ENCODE peak calls at places on chromosomes 6 and 20, in five cellular contexts. I, A, P, R and B are unnamed samples.

GRCh38 chr20:1840865-1841553 is 54.2 kb upstream of the SIRPA start:
- DNase-seq in P (no peak), R (no peak), I (no peak), A (no peak), B (no peak)

GRCh38 chr20:11544029-11544678 is 373.5 kb upstream of the BTBD3 start:
- DNase-seq in P (peak; percentile 13), R (peak; percentile 76), I (peak; percentile 84), A (peak; percentile 14), B (peak; percentile 48)

GRCh38 chr20:7237251-7237650 is 469.8 kb downstream of the BMP2 start:
- DNase-seq in P (no peak), I (no peak), R (no peak), A (no peak), B (no peak)

GRCh38 chr6:41373367-41373918 is 38.0 kb downstream of the NCR2 start:
- DNase-seq in P (no peak), A (no peak), I (no peak), R (no peak), B (no peak)

GRCh38 chr20:46122516-46123481 is 4.7 kb downstream of the CD40 start:
- DNase-seq in I (no peak), P (no peak), A (no peak), R (no peak), B (no peak)

GRCh38 chr6:135323202-135323668 is 142.1 kb downstream of the MYB start:
- DNase-seq in P (peak; percentile 74), A (no peak), R (peak; percentile 86), I (no peak), B (no peak)

GRCh38 chr6:162379762-162380409 is 347.7 kb downstream of the PRKN start:
- DNase-seq in A (no peak), R (no peak), I (no peak), P (no peak), B (no peak)

GRCh38 chr20:55439057-55439456 is 566.3 kb downstream of the CBLN4 start:
- DNase-seq in A (no peak), I (no peak), P (no peak), R (no peak), B (no peak)

GRCh38 chr6:71222676-71223075 is 65.9 kb upstream of the OGFRL1 start:
- DNase-seq in R (no peak), P (no peak), I (no peak), A (no peak), B (no peak)

GRCh38 chr6:158645064-158646022 is 800 bp upstream of the DYNLT1 start:
- DNase-seq in A (no peak), P (no peak), R (no peak), I (no peak), B (no peak)

GRCh38 chr6:52990342-52990741 is 4.7 kb downstream of the GSTA4 start:
- DNase-seq in R (no peak), P (no peak), A (peak; percentile 27), I (no peak), B (no peak)

GRCh38 chr20:13816757-13817156 is 31.9 kb downstream of the NDUFAF5 start:
- DNase-seq in R (no peak), P (no peak), I (no peak), A (no peak), B (no peak)

GRCh38 chr20:47353697-47354387 is 2.7 kb downstream of the ZMYND8 start:
- DNase-seq in A (no peak), P (no peak), I (no peak), R (peak; percentile 61), B (no peak)

GRCh38 chr6:74549746-74550145 is 656.1 kb downstream of the COL12A1 start:
- DNase-seq in I (no peak), R (no peak), P (no peak), A (no peak), B (no peak)

GRCh38 chr6:149501201-149501600 is 16.4 kb upstream of the ZC3H12D start:
- DNase-seq in I (no peak), P (no peak), A (no peak), R (no peak), B (no peak)

GRCh38 chr20:54153041-54153327 is 20.8 kb downstream of the CYP24A1 start:
- DNase-seq in R (no peak), I (no peak), A (no peak), P (no peak), B (no peak)

DNA sequence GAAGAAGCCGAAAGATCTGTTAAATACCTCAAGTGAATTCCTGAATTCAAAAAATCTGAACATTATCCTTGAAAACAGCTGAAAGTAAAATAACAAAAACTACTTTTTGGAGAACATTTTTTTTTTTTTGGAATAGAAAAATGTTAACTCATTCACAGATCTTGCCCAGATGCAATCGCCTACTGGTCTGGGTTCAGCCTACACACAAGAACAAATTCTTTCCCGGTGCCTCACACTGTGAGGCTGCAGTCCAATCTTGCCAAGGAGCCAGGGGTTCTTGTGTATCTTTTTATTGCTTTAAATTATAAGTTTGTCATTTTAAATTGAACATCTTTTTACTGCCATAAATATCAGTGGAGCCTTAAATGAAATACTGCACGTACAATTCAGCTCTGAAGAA is 41.2 kb upstream of the TMEM200A start:
- DNase-seq in I (no peak), A (no peak), R (no peak), P (no peak), B (no peak)
- H3K4me3 ChIP-seq in I (no peak overlapping the region), A (no peak overlapping the region), R (no peak overlapping the region), P (no peak overlapping the region), B (no peak overlapping the region)

GRCh38 chr20:51985013-51985415 is 182.7 kb upstream of the SALL4 start:
- DNase-seq in I (peak; percentile 82), R (no peak), A (no peak), P (no peak), B (peak; percentile 92)
- TF ChIP-seq CTCF in I (no peak), R (no peak), A (no peak), P (no peak), B (no peak)

DNA sequence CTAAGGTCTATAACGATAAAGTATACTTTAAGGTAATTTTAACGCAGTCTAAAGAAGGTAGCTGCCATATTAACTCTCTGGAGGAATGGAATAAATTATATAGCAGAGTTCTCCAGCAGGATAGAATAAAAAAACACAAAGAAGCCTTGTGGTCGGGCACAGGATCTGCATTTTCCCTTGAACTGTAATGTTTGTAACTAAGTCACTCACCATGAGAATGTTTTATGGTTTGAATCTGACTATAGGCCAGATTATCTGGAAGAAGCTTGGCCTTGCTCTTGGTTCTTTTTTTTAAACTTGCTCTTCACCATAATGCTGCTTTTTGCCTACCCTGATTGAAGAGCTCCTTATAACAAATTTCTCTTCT is 238.8 kb upstream of the NOX3 start:
- DNase-seq in P (no peak), I (no peak), R (no peak), A (no peak), B (no peak)
- H3K4me3 ChIP-seq in P (no peak overlapping the region), I (no peak overlapping the region), R (no peak overlapping the region), A (no peak overlapping the region), B (no peak overlapping the region)

DNA sequence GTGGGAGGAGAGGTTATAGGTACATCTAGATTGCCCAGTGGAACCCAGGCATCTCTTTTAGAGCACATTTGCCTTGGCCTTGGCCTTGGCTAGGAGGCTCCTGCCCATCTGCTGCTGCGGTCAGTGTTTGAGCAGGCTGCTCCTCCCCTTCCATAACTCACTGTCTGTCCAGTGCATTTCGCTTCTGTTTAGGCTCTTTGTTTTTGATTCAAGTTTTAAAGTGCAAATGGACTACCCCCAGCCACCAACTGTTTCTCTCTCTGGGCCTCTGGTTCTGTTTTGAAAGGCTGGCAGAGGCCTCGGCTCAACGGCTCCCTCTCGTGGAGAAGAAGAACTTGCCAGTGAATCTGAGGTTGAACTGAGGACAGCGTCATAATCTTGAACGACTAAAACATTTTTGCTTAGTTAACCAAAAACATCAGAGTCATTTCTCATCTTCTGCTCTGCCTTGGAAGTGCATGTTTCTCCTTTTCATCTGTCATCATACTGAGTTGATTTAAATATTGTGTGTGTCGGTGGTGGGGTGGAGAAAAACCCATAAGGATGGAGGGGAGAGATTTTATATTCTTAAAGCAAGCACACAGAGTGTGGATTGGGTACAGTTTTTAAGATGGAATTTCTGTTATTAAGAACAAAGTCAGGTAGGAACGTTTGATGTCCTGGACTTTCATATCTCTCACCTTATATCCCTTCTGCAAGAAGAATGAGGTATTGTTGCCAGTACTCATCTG is 171.4 kb downstream of the DTNBP1 start:
- DNase-seq in P (peak; percentile 10), A (peak; percentile 75), R (peak; percentile 70), I (peak; percentile 51), B (no peak)
- TF ChIP-seq CTCF in P (peak; percentile 93), A (peak; percentile 92), R (peak; percentile 91), I (peak; percentile 70), B (peak; percentile 98)

GRCh38 chr6:34554593-34555322 is 1.4 kb downstream of the SPDEF start:
- DNase-seq in P (no peak), I (no peak), R (no peak), A (no peak), B (no peak)

GRCh38 chr6:34557228-34557627 is 1.1 kb upstream of the SPDEF start:
- DNase-seq in R (no peak), I (no peak), P (no peak), A (no peak), B (no peak)

GRCh38 chr6:34556493-34556892 is 364 bp upstream of the SPDEF start:
- DNase-seq in P (no peak), I (no peak), A (no peak), R (no peak), B (no peak)

GRCh38 chr6:34555328-34555727 is 801 bp downstream of the SPDEF start:
- DNase-seq in I (no peak), A (no peak), R (no peak), P (no peak), B (no peak)

DNA sequence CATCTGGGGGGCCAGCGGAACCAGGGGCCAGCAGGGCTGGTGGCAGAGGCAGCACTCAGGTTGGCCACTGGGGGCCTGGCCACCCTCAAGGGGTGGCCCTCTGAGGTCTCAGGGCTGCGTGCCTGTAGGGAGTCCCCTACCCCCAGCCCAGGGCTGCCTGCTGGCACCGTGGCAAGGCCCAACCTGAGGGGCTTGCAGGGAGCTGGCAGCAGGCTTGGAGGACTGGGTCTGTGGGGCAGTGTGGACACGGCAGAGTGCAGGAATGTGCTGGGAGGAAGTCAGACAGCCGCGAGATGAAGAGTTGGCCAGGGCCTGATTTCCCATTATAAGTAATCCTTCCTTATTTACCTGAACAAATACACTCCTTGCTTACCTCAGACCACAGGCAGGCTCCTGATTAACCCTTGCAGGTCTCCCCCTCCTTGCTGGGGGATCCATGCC is at the start of gene SPDEF:
- DNase-seq in R (no peak), P (no peak), A (peak; percentile 34), I (peak; percentile 45), B (no peak)
- H3K4me3 ChIP-seq in R (no peak within 1 kb of the TSS), P (no peak within 1 kb of the TSS), A (peak within 1 kb of the TSS; percentile 39), I (peak within 1 kb of the TSS; percentile 24), B (no peak within 1 kb of the TSS)

GRCh38 chr6:4421837-4422236 is 286.5 kb upstream of the ECI2 start:
- DNase-seq in I (no peak), R (no peak), A (no peak), P (no peak), B (no peak)

GRCh38 chr6:4415549-4415948 is 280.2 kb upstream of the ECI2 start:
- DNase-seq in I (no peak), R (no peak), A (no peak), P (no peak), B (no peak)

DNA sequence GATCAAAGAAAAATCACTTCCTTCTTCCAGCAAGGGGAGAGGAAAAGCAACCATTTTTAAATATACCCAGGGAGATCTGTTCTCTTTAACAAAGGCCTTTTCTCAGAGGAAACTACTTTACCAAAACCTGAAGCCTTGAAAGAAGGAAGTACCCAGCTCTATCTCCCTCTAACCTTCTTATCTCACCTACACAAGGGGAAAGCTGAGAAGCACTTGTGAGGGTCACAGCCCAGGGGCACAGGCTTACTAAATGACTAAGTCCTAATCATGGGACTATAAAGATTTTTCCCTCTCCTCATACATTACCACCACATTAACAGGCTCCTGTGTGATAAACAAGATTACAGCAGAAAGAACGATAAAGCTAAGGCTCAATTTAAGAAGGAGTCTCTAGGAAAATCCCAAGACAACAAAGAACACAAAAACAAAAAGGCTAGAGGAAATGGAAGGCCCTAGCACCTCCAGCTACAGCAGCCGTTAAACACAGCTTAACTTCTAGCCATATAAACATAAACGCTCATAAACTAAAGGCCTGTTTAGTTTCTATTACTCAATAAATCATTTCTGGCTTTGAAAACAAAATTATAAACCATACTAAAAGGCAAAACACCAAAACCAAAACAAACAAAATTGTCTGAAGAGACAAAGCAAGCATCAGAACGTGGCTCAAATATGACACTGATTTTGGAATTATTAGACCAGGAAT is 284.9 kb upstream of the ECI2 start:
- DNase-seq in I (no peak), A (no peak), P (no peak), R (no peak), B (no peak)
- TF ChIP-seq CTCF in I (no peak), A (no peak), P (no peak), R (no peak), B (no peak)